ENCODE peak calls at places on chromosomes 12 and 14, in six cellular contexts. H is Panc1, D is endothelial cell of umbilical vein, K is adrenal gland, S is upper lobe of left lung, P is tibial artery. E is an unnamed sample. For H3K9me3, the result is how much of the 10 kb centered on the place peaks cover.

GRCh38 chr14:71384007-71384605 is 476.8 kb downstream of the PCNX1 start:
- DNase-seq in K (no peak), D (no peak), P (no peak), H (no peak), S (no peak), E (no peak)

GRCh38 chr14:94581127-94581999 is at the start of gene SERPINA5:
- DNase-seq in D (peak), S (peak), K (peak), P (no peak), H (no peak), E (no peak)

GRCh38 chr12:114936148-114937099 is 252.4 kb upstream of the TBX3 start:
- DNase-seq in S (no peak), D (no peak), H (no peak), K (no peak), P (no peak), E (no peak)

GRCh38 chr12:79725987-79726386 is 35.2 kb upstream of the PAWR start:
- DNase-seq in S (no peak), D (no peak), K (no peak), H (no peak), P (no peak), E (peak)

GRCh38 chr14:31877333-31877798 is 199.7 kb upstream of the ARHGAP5 start:
- DNase-seq in S (no peak), P (no peak), H (no peak), K (no peak), D (peak), E (no peak)

GRCh38 chr12:82781288-82782078 is 94.8 kb downstream of the TMTC2 start:
- DNase-seq in H (no peak), K (no peak), D (no peak), S (no peak), P (no peak), E (no peak)

GRCh38 chr14:87873741-87874140 is 119.2 kb downstream of the GALC start:
- DNase-seq in S (no peak), P (no peak), H (no peak), D (no peak), K (no peak), E (no peak)

GRCh38 chr12:5498081-5498480 is 66.2 kb downstream of the NTF3 start:
- DNase-seq in D (no peak), P (no peak), S (no peak), K (no peak), H (no peak), E (no peak)

GRCh38 chr12:4296749-4297148 is 23.2 kb downstream of the CCND2 start:
- DNase-seq in D (no peak), K (no peak), H (no peak), S (no peak), P (peak), E (no peak)

GRCh38 chr14:54738009-54738408 is 164.6 kb downstream of the GCH1 start:
- DNase-seq in H (no peak), S (no peak), K (no peak), P (no peak), D (no peak), E (no peak)

GRCh38 chr14:37145395-37145794 is 27.0 kb downstream of the SLC25A21 start:
- DNase-seq in P (no peak), K (no peak), D (no peak), S (no peak), H (no peak), E (no peak)

GRCh38 chr12:10221846-10222245 is 9.2 kb downstream of the GABARAPL1 start:
- DNase-seq in S (no peak), H (no peak), D (no peak), K (no peak), P (no peak), E (no peak)

GRCh38 chr12:39443704-39444234 is 849 bp upstream of the KIF21A start:
- DNase-seq in D (no peak), K (no peak), H (no peak), S (no peak), P (no peak), E (no peak)

GRCh38 chr14:102363182-102363952 is 626 bp downstream of the TECPR2 start:
- DNase-seq in P (no peak), K (peak), D (peak), H (no peak), S (peak), E (no peak)

GRCh38 chr12:65886996-65887395 is 62.7 kb downstream of the HMGA2 start:
- DNase-seq in H (no peak), D (peak), K (no peak), S (no peak), P (no peak), E (no peak)

GRCh38 chr14:85175556-85175955 is 354.4 kb upstream of the FLRT2 start:
- DNase-seq in K (no peak), H (no peak), P (no peak), D (no peak), S (no peak), E (peak)

GRCh38 chr14:23207146-23207540 is 23.7 kb upstream of the SLC7A8 start:
- DNase-seq in K (no peak), P (no peak), S (no peak), H (no peak), D (no peak), E (no peak)

GRCh38 chr12:72219937-72220336 is 52.2 kb upstream of the TRHDE start:
- DNase-seq in K (no peak), S (no peak), P (no peak), D (no peak), H (no peak), E (no peak)

GRCh38 chr12:45655186-45655585 is 74.3 kb upstream of the ARID2 start:
- DNase-seq in H (no peak), P (no peak), D (no peak), K (no peak), S (no peak), E (no peak)

GRCh38 chr14:56905282-56905681 is 95.0 kb upstream of the OTX2 start:
- DNase-seq in K (no peak), S (no peak), H (no peak), P (no peak), D (no peak), E (no peak)

GRCh38 chr14:89504602-89505320 is 87.7 kb upstream of the FOXN3 start:
- DNase-seq in S (no peak), K (no peak), P (no peak), D (no peak), H (no peak), E (no peak)

GRCh38 chr12:106586803-106587684 is 4.2 kb downstream of the RFX4 start:
- DNase-seq in P (no peak), K (no peak), D (no peak), H (no peak), S (peak), E (no peak)

GRCh38 chr14:89378119-89378518 is 38.9 kb downstream of the FOXN3 start:
- DNase-seq in P (no peak), K (peak), H (no peak), D (no peak), S (no peak), E (peak)

GRCh38 chr14:50062438-50063039 is 53.8 kb downstream of the VCPKMT start:
- DNase-seq in K (peak), S (no peak), D (peak), P (no peak), H (no peak), E (no peak)

GRCh38 chr12:6958609-6959375 is 7.6 kb downstream of the PTPN6 start:
- DNase-seq in H (no peak), P (peak), K (peak), S (no peak), D (no peak), E (no peak)

GRCh38 chr14:39426605-39427004 is 5.6 kb downstream of the FBXO33 start:
- DNase-seq in S (no peak), P (no peak), D (peak), K (no peak), H (peak), E (no peak)

GRCh38 chr14:104296388-104297312 is 158.3 kb downstream of the KIF26A start:
- DNase-seq in D (peak), P (peak), H (no peak), S (peak), K (no peak), E (no peak)

GRCh38 chr14:22598896-22599244 is 770 bp downstream of the ABHD4 start:
- DNase-seq in D (peak), K (peak), S (no peak), P (peak), H (no peak), E (no peak)

GRCh38 chr12:91205791-91206190 is 23.2 kb upstream of the DCN start:
- DNase-seq in P (no peak), S (no peak), D (no peak), H (no peak), K (no peak), E (no peak)

GRCh38 chr14:33567003-33567735 is 383.7 kb downstream of the EGLN3 start:
- DNase-seq in D (peak), H (no peak), P (no peak), K (peak), S (no peak), E (no peak)

GRCh38 chr12:122072031-122072970 is 6.3 kb upstream of the MLXIP start:
- DNase-seq in H (no peak), S (no peak), D (peak), K (peak), P (peak), E (no peak)

GRCh38 chr12:123494124-123494843 is 36.3 kb downstream of the SNRNP35 start:
- DNase-seq in S (no peak), P (no peak), H (no peak), D (no peak), K (no peak), E (no peak)

GRCh38 chr12:110010853-110011835 is 11.9 kb downstream of the ANKRD13A start:
- DNase-seq in H (no peak), P (no peak), S (no peak), K (peak), D (no peak), E (no peak)

GRCh38 chr14:77615231-77616132 is 955 bp downstream of the SPTLC2 start:
- DNase-seq in H (no peak), P (no peak), D (peak), K (no peak), S (no peak), E (no peak)

DNA sequence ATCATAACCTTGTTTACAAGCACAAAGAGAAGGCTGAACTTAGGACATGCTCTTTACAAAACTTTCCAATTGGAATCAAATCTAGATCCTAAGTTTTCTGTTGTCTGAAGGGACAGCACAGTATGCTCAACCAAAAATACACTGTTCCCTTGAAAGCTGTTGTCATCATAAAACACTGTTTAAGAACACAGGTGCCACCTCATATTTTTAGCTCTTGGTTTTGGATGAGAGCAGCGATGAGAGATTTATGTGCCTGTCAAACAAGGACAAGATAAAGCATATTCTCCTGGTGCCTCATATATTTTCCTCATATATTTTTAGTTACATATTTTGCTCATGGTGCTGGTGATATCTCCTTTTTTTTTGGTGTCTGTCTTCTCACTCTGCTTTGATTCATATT is 788.4 kb downstream of the AACS start:
- DNase-seq in K (no peak), P (no peak), S (no peak), D (no peak), H (no peak), E (no peak)
- H3K9me3 ChIP-seq in K (under half), P (under half), S (under half), D (under half), H (under half), E (under half)

DNA sequence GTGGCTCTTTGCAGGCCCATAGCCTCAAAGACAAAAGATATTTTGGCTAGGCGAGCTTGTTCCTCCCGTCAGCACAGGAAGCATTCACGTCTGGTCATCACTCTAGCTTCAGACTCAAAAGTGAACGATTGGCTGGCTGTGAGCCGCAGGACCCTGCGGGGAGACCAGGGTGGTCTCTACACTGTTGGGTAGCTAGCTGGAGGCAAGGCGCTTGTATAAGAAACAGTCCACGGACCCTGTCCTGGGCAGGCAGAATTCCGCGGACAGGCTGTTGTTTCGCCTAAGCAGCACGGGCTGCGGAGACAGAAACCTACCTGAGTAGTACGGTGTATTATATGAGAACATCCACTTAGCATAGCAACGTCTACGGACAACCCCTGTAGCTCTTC is 29.6 kb downstream of the WBP11 start:
- DNase-seq in S (peak), H (no peak), D (no peak), P (peak), K (no peak), E (no peak)
- H3K27ac ChIP-seq in S (peak), H (peak), D (peak), P (peak), K (peak), E (peak)

GRCh38 chr12:52149182-52149641 is 42.6 kb downstream of the KRT80 start:
- DNase-seq in K (no peak), D (no peak), H (no peak), S (no peak), P (no peak), E (no peak)

GRCh38 chr12:52149651-52150241 is 42.1 kb downstream of the KRT80 start:
- DNase-seq in H (no peak), D (no peak), K (no peak), P (no peak), S (no peak), E (no peak)

GRCh38 chr12:52151153-52151858 is 40.5 kb downstream of the KRT80 start:
- DNase-seq in S (no peak), K (no peak), P (no peak), H (no peak), D (no peak), E (no peak)

GRCh38 chr12:52152905-52153317 is 38.9 kb downstream of the KRT80 start:
- DNase-seq in D (no peak), P (no peak), S (no peak), K (no peak), H (no peak), E (no peak)

GRCh38 chr12:52151859-52152783 is 39.7 kb downstream of the KRT80 start:
- DNase-seq in H (no peak), D (peak), S (peak), K (peak), P (peak), E (no peak)
- H3K4me3 ChIP-seq in H (peak), D (no peak), S (peak), K (no peak), P (peak), E (peak)

DNA sequence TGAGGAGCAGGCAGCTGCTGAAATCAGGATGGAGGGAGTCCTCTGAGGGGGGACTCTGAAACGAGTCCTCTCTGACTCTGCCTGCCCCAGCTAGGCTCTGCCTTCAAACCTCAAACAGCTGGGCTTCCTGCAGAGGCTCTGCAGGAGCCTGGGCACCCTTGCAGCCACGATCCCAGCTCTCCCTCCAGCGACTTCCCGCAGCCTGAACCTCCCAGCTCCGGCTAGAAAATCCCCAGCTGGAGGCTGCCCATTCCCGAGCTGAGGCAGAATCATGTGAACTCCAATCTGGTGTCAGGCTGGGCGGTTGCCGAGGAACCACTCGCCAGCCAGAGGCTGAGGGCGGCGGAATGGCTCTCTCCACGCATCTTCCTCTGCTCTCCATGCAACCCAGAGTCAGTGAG is at the start of gene GPR68:
- DNase-seq in K (no peak), D (no peak), S (peak), H (no peak), P (peak), E (peak)
- H3K9me3 ChIP-seq in K (under half), D (under half), S (under half), H (under half), P (under half), E (under half)

E was measured in AG04450.